ENCODE peak calls at places on chromosomes 7 and 10, in six cellular contexts. One of them, this sample, is unnamed.

GRCh38 chr7:1064581-1064980 is 20.2 kb downstream of the GPR146 start:
- DNase-seq in neuronal stem cell: no peak
- DNase-seq in sigmoid colon: no peak
- DNase-seq in activated effector memory CD4-positive, alpha-beta T cell treated with anti-CD3 and anti-CD28 coated beads, Interleukin-2, amount 50 U/mL, for 16 hours: no peak
- DNase-seq in fibroblast of villous mesenchyme: no peak
- DNase-seq in ureter: no peak
- DNase-seq in this sample: no peak

GRCh38 chr7:1643270-1644092 is 26.6 kb upstream of the ELFN1 start:
- DNase-seq in neuronal stem cell: no peak
- DNase-seq in sigmoid colon: no peak
- DNase-seq in activated effector memory CD4-positive, alpha-beta T cell treated with anti-CD3 and anti-CD28 coated beads, Interleukin-2, amount 50 U/mL, for 16 hours: no peak
- DNase-seq in fibroblast of villous mesenchyme: no peak
- DNase-seq in ureter: no peak
- DNase-seq in this sample: no peak

GRCh38 chr7:8320174-8320573 is 58.2 kb upstream of the ICA1 start:
- DNase-seq in neuronal stem cell: no peak
- DNase-seq in sigmoid colon: no peak
- DNase-seq in activated effector memory CD4-positive, alpha-beta T cell treated with anti-CD3 and anti-CD28 coated beads, Interleukin-2, amount 50 U/mL, for 16 hours: no peak
- DNase-seq in fibroblast of villous mesenchyme: no peak
- DNase-seq in ureter: no peak
- DNase-seq in this sample: no peak

GRCh38 chr10:126931548-126931947 is 26.3 kb downstream of the DOCK1 start:
- DNase-seq in neuronal stem cell: no peak
- DNase-seq in sigmoid colon: no peak
- DNase-seq in activated effector memory CD4-positive, alpha-beta T cell treated with anti-CD3 and anti-CD28 coated beads, Interleukin-2, amount 50 U/mL, for 16 hours: no peak
- DNase-seq in fibroblast of villous mesenchyme: no peak
- DNase-seq in ureter: no peak
- DNase-seq in this sample: no peak

GRCh38 chr10:72242675-72243074 is 26.6 kb upstream of the ASCC1 start:
- DNase-seq in neuronal stem cell: no peak
- DNase-seq in sigmoid colon: peak; percentile 88
- DNase-seq in activated effector memory CD4-positive, alpha-beta T cell treated with anti-CD3 and anti-CD28 coated beads, Interleukin-2, amount 50 U/mL, for 16 hours: no peak
- DNase-seq in fibroblast of villous mesenchyme: peak; percentile 82
- DNase-seq in ureter: peak; percentile 61
- DNase-seq in this sample: peak; percentile 69

GRCh38 chr10:32232378-32232777 is 114.6 kb downstream of the EPC1 start:
- DNase-seq in neuronal stem cell: no peak
- DNase-seq in sigmoid colon: no peak
- DNase-seq in activated effector memory CD4-positive, alpha-beta T cell treated with anti-CD3 and anti-CD28 coated beads, Interleukin-2, amount 50 U/mL, for 16 hours: no peak
- DNase-seq in fibroblast of villous mesenchyme: no peak
- DNase-seq in ureter: no peak
- DNase-seq in this sample: no peak

GRCh38 chr7:128812514-128813168 is 17.6 kb upstream of the FLNC start:
- DNase-seq in neuronal stem cell: no peak
- DNase-seq in sigmoid colon: no peak
- DNase-seq in activated effector memory CD4-positive, alpha-beta T cell treated with anti-CD3 and anti-CD28 coated beads, Interleukin-2, amount 50 U/mL, for 16 hours: peak; percentile 16
- DNase-seq in fibroblast of villous mesenchyme: peak; percentile 33
- DNase-seq in ureter: no peak
- DNase-seq in this sample: peak; percentile 70

GRCh38 chr10:58424176-58424575 is 39.0 kb downstream of the TFAM start:
- DNase-seq in neuronal stem cell: no peak
- DNase-seq in sigmoid colon: no peak
- DNase-seq in activated effector memory CD4-positive, alpha-beta T cell treated with anti-CD3 and anti-CD28 coated beads, Interleukin-2, amount 50 U/mL, for 16 hours: no peak
- DNase-seq in fibroblast of villous mesenchyme: no peak
- DNase-seq in ureter: no peak
- DNase-seq in this sample: no peak

GRCh38 chr7:49255061-49255460 is 330.7 kb downstream of the CDC14C start:
- DNase-seq in neuronal stem cell: no peak
- DNase-seq in sigmoid colon: no peak
- DNase-seq in activated effector memory CD4-positive, alpha-beta T cell treated with anti-CD3 and anti-CD28 coated beads, Interleukin-2, amount 50 U/mL, for 16 hours: no peak
- DNase-seq in fibroblast of villous mesenchyme: peak; percentile 45
- DNase-seq in ureter: no peak
- DNase-seq in this sample: no peak

GRCh38 chr7:91941450-91941849 is 788 bp downstream of the AKAP9 start:
- DNase-seq in neuronal stem cell: peak; percentile 21
- DNase-seq in sigmoid colon: no peak
- DNase-seq in activated effector memory CD4-positive, alpha-beta T cell treated with anti-CD3 and anti-CD28 coated beads, Interleukin-2, amount 50 U/mL, for 16 hours: peak; percentile 72
- DNase-seq in fibroblast of villous mesenchyme: peak; percentile 19
- DNase-seq in ureter: peak; percentile 44
- DNase-seq in this sample: peak; percentile 33

GRCh38 chr7:144027070-144027469 is 21.7 kb upstream of the OR2A5 start:
- DNase-seq in neuronal stem cell: peak; percentile 5
- DNase-seq in sigmoid colon: no peak
- DNase-seq in activated effector memory CD4-positive, alpha-beta T cell treated with anti-CD3 and anti-CD28 coated beads, Interleukin-2, amount 50 U/mL, for 16 hours: no peak
- DNase-seq in fibroblast of villous mesenchyme: peak; percentile 57
- DNase-seq in ureter: no peak
- DNase-seq in this sample: no peak

This sample was measured in heart left ventricle.